ENCODE peak calls at places on chromosome X, in eight cellular contexts. One of them, this sample, is unnamed.

GRCh38 chrX:148867596-148867995 is 367.2 kb downstream of the AFF2 start:
- DNase-seq in tibial artery: no peak
- DNase-seq in NCI-H345: no peak
- DNase-seq in stimulated activated CD8-positive, alpha-beta memory T cell treated with anti-CD3 and anti-CD28 coated beads, Interleukin-15, amount 100 ng/mL, for 24 hours: no peak
- DNase-seq in D341Med: no peak
- DNase-seq in AG04450: no peak
- DNase-seq in hypothalamus: no peak
- DNase-seq in IMR-90: no peak
- DNase-seq in this sample: no peak

GRCh38 chrX:24982306-24982965 is 33.3 kb downstream of the ARX start:
- DNase-seq in tibial artery: no peak
- DNase-seq in NCI-H345: no peak
- DNase-seq in stimulated activated CD8-positive, alpha-beta memory T cell treated with anti-CD3 and anti-CD28 coated beads, Interleukin-15, amount 100 ng/mL, for 24 hours: no peak
- DNase-seq in D341Med: no peak
- DNase-seq in AG04450: no peak
- DNase-seq in hypothalamus: no peak
- DNase-seq in IMR-90: peak; percentile 8
- DNase-seq in this sample: no peak

GRCh38 chrX:31223817-31224216 is 152.0 kb upstream of the FTHL17 start:
- DNase-seq in tibial artery: no peak
- DNase-seq in NCI-H345: no peak
- DNase-seq in stimulated activated CD8-positive, alpha-beta memory T cell treated with anti-CD3 and anti-CD28 coated beads, Interleukin-15, amount 100 ng/mL, for 24 hours: no peak
- DNase-seq in D341Med: no peak
- DNase-seq in AG04450: no peak
- DNase-seq in hypothalamus: no peak
- DNase-seq in IMR-90: peak; percentile 80
- DNase-seq in this sample: no peak

GRCh38 chrX:12974217-12974796 is 603 bp upstream of the TMSB4X start:
- DNase-seq in tibial artery: peak; percentile 67
- DNase-seq in NCI-H345: peak; percentile 39
- DNase-seq in stimulated activated CD8-positive, alpha-beta memory T cell treated with anti-CD3 and anti-CD28 coated beads, Interleukin-15, amount 100 ng/mL, for 24 hours: no peak
- DNase-seq in D341Med: peak; percentile 24
- DNase-seq in AG04450: no peak
- DNase-seq in hypothalamus: no peak
- DNase-seq in IMR-90: peak; percentile 54
- DNase-seq in this sample: no peak

GRCh38 chrX:70455366-70456202 is 10.9 kb downstream of the DLG3 start:
- DNase-seq in tibial artery: no peak
- DNase-seq in NCI-H345: no peak
- DNase-seq in stimulated activated CD8-positive, alpha-beta memory T cell treated with anti-CD3 and anti-CD28 coated beads, Interleukin-15, amount 100 ng/mL, for 24 hours: no peak
- DNase-seq in D341Med: no peak
- DNase-seq in AG04450: no peak
- DNase-seq in hypothalamus: no peak
- DNase-seq in IMR-90: no peak
- DNase-seq in this sample: no peak

GRCh38 chrX:47877327-47877726 is 40.6 kb downstream of the ZNF81 start:
- DNase-seq in tibial artery: no peak
- DNase-seq in NCI-H345: no peak
- DNase-seq in stimulated activated CD8-positive, alpha-beta memory T cell treated with anti-CD3 and anti-CD28 coated beads, Interleukin-15, amount 100 ng/mL, for 24 hours: no peak
- DNase-seq in D341Med: no peak
- DNase-seq in AG04450: no peak
- DNase-seq in hypothalamus: no peak
- DNase-seq in IMR-90: no peak
- DNase-seq in this sample: no peak

GRCh38 chrX:25028726-25029125 is 13.0 kb upstream of the ARX start:
- DNase-seq in tibial artery: no peak
- DNase-seq in NCI-H345: no peak
- DNase-seq in stimulated activated CD8-positive, alpha-beta memory T cell treated with anti-CD3 and anti-CD28 coated beads, Interleukin-15, amount 100 ng/mL, for 24 hours: no peak
- DNase-seq in D341Med: no peak
- DNase-seq in AG04450: no peak
- DNase-seq in hypothalamus: no peak
- DNase-seq in IMR-90: peak; percentile 6
- DNase-seq in this sample: no peak

GRCh38 chrX:3950373-3950772 is 236.9 kb upstream of the PRKX start:
- DNase-seq in tibial artery: no peak
- DNase-seq in NCI-H345: no peak
- DNase-seq in stimulated activated CD8-positive, alpha-beta memory T cell treated with anti-CD3 and anti-CD28 coated beads, Interleukin-15, amount 100 ng/mL, for 24 hours: no peak
- DNase-seq in D341Med: no peak
- DNase-seq in AG04450: no peak
- DNase-seq in hypothalamus: no peak
- DNase-seq in IMR-90: no peak
- DNase-seq in this sample: no peak

GRCh38 chrX:47843363-47843762 is 6.7 kb downstream of the ZNF81 start:
- DNase-seq in tibial artery: no peak
- DNase-seq in NCI-H345: no peak
- DNase-seq in stimulated activated CD8-positive, alpha-beta memory T cell treated with anti-CD3 and anti-CD28 coated beads, Interleukin-15, amount 100 ng/mL, for 24 hours: no peak
- DNase-seq in D341Med: no peak
- DNase-seq in AG04450: no peak
- DNase-seq in hypothalamus: no peak
- DNase-seq in IMR-90: no peak
- DNase-seq in this sample: no peak

GRCh38 chrX:118432799-118433198 is 62.8 kb upstream of the DOCK11 start:
- DNase-seq in tibial artery: no peak
- DNase-seq in NCI-H345: no peak
- DNase-seq in stimulated activated CD8-positive, alpha-beta memory T cell treated with anti-CD3 and anti-CD28 coated beads, Interleukin-15, amount 100 ng/mL, for 24 hours: no peak
- DNase-seq in D341Med: no peak
- DNase-seq in AG04450: no peak
- DNase-seq in hypothalamus: no peak
- DNase-seq in IMR-90: no peak
- DNase-seq in this sample: no peak

GRCh38 chrX:9730752-9731151 is 34.9 kb downstream of the GPR143 start:
- DNase-seq in tibial artery: no peak
- DNase-seq in NCI-H345: no peak
- DNase-seq in stimulated activated CD8-positive, alpha-beta memory T cell treated with anti-CD3 and anti-CD28 coated beads, Interleukin-15, amount 100 ng/mL, for 24 hours: no peak
- DNase-seq in D341Med: no peak
- DNase-seq in AG04450: no peak
- DNase-seq in hypothalamus: no peak
- DNase-seq in IMR-90: no peak
- DNase-seq in this sample: no peak

GRCh38 chrX:52363247-52363883 is 5.5 kb upstream of the XAGE2 start:
- DNase-seq in tibial artery: no peak
- DNase-seq in NCI-H345: no peak
- DNase-seq in stimulated activated CD8-positive, alpha-beta memory T cell treated with anti-CD3 and anti-CD28 coated beads, Interleukin-15, amount 100 ng/mL, for 24 hours: no peak
- DNase-seq in D341Med: no peak
- DNase-seq in AG04450: no peak
- DNase-seq in hypothalamus: no peak
- DNase-seq in IMR-90: peak; percentile 5
- DNase-seq in this sample: no peak

GRCh38 chrX:42818151-42818921 is 40.4 kb upstream of the PPP1R2C start:
- DNase-seq in tibial artery: no peak
- DNase-seq in NCI-H345: no peak
- DNase-seq in stimulated activated CD8-positive, alpha-beta memory T cell treated with anti-CD3 and anti-CD28 coated beads, Interleukin-15, amount 100 ng/mL, for 24 hours: no peak
- DNase-seq in D341Med: no peak
- DNase-seq in AG04450: no peak
- DNase-seq in hypothalamus: no peak
- DNase-seq in IMR-90: no peak
- DNase-seq in this sample: no peak

GRCh38 chrX:132086717-132087116 is 41.1 kb downstream of the FRMD7 start:
- DNase-seq in tibial artery: no peak
- DNase-seq in NCI-H345: no peak
- DNase-seq in stimulated activated CD8-positive, alpha-beta memory T cell treated with anti-CD3 and anti-CD28 coated beads, Interleukin-15, amount 100 ng/mL, for 24 hours: no peak
- DNase-seq in D341Med: no peak
- DNase-seq in AG04450: no peak
- DNase-seq in hypothalamus: no peak
- DNase-seq in IMR-90: no peak
- DNase-seq in this sample: no peak

GRCh38 chrX:150405576-150405975 is 42.5 kb downstream of the MAMLD1 start:
- DNase-seq in tibial artery: no peak
- DNase-seq in NCI-H345: no peak
- DNase-seq in stimulated activated CD8-positive, alpha-beta memory T cell treated with anti-CD3 and anti-CD28 coated beads, Interleukin-15, amount 100 ng/mL, for 24 hours: no peak
- DNase-seq in D341Med: no peak
- DNase-seq in AG04450: no peak
- DNase-seq in hypothalamus: no peak
- DNase-seq in IMR-90: no peak
- DNase-seq in this sample: no peak

GRCh38 chrX:2748171-2748814 is 3.5 kb upstream of the XG start:
- DNase-seq in tibial artery: no peak
- DNase-seq in NCI-H345: no peak
- DNase-seq in stimulated activated CD8-positive, alpha-beta memory T cell treated with anti-CD3 and anti-CD28 coated beads, Interleukin-15, amount 100 ng/mL, for 24 hours: no peak
- DNase-seq in D341Med: no peak
- DNase-seq in AG04450: no peak
- DNase-seq in hypothalamus: no peak
- DNase-seq in IMR-90: no peak
- DNase-seq in this sample: no peak

GRCh38 chrX:87337267-87337666 is 180.3 kb upstream of the KLHL4 start:
- DNase-seq in tibial artery: no peak
- DNase-seq in NCI-H345: no peak
- DNase-seq in stimulated activated CD8-positive, alpha-beta memory T cell treated with anti-CD3 and anti-CD28 coated beads, Interleukin-15, amount 100 ng/mL, for 24 hours: no peak
- DNase-seq in D341Med: no peak
- DNase-seq in AG04450: no peak
- DNase-seq in hypothalamus: no peak
- DNase-seq in IMR-90: no peak
- DNase-seq in this sample: peak; percentile 11

GRCh38 chrX:129144172-129145038 is 378.9 kb downstream of the SMARCA1 start:
- DNase-seq in tibial artery: no peak
- DNase-seq in NCI-H345: no peak
- DNase-seq in stimulated activated CD8-positive, alpha-beta memory T cell treated with anti-CD3 and anti-CD28 coated beads, Interleukin-15, amount 100 ng/mL, for 24 hours: no peak
- DNase-seq in D341Med: no peak
- DNase-seq in AG04450: no peak
- DNase-seq in hypothalamus: no peak
- DNase-seq in IMR-90: no peak
- DNase-seq in this sample: no peak

GRCh38 chrX:50107470-50107869 is 93.3 kb downstream of the AKAP4 start:
- DNase-seq in tibial artery: no peak
- DNase-seq in NCI-H345: no peak
- DNase-seq in stimulated activated CD8-positive, alpha-beta memory T cell treated with anti-CD3 and anti-CD28 coated beads, Interleukin-15, amount 100 ng/mL, for 24 hours: no peak
- DNase-seq in D341Med: no peak
- DNase-seq in AG04450: no peak
- DNase-seq in hypothalamus: no peak
- DNase-seq in IMR-90: no peak
- DNase-seq in this sample: no peak

GRCh38 chrX:129145898-129146297 is 377.4 kb downstream of the SMARCA1 start:
- DNase-seq in tibial artery: no peak
- DNase-seq in NCI-H345: no peak
- DNase-seq in stimulated activated CD8-positive, alpha-beta memory T cell treated with anti-CD3 and anti-CD28 coated beads, Interleukin-15, amount 100 ng/mL, for 24 hours: no peak
- DNase-seq in D341Med: no peak
- DNase-seq in AG04450: no peak
- DNase-seq in hypothalamus: no peak
- DNase-seq in IMR-90: no peak
- DNase-seq in this sample: no peak

This sample was measured in NCI-H524 treated with DMSO at 0.1 percent for 48 hours.